ENCODE peak calls at places on chromosomes 3 and 15, in nine cellular contexts. P is CD8-positive, alpha-beta memory T cell; J is naive thymus-derived CD8-positive, alpha-beta T cell; L is skeletal muscle cell; U is stimulated activated CD4-positive, alpha-beta T cell treated with anti-CD3 and anti-CD28 coated beads, Interleukin-15, amount 100 ng/mL, for 48 hours; T is body of pancreas; B is AG04450; N is GDM1; D is stimulated activated naive CD4-positive, alpha-beta T cell treated with Interleukin-2 at 50 U/mL for 16 hours. I is an unnamed sample.

GRCh38 chr3:195241592-195242355 is 29.2 kb downstream of the XXYLT1 start:
- DNase-seq in D (no peak), U (no peak), L (no peak), J (no peak), N (no peak), T (no peak), B (no peak), P (no peak), I (no peak)

GRCh38 chr15:54803987-54804386 is 392.8 kb downstream of the RSL24D1 start:
- DNase-seq in D (no peak), T (no peak), J (no peak), P (no peak), L (no peak), B (no peak), U (no peak), N (peak), I (no peak)

GRCh38 chr3:138093721-138094120 is 21.7 kb downstream of the DZIP1L start:
- DNase-seq in J (no peak), N (no peak), L (no peak), D (no peak), P (no peak), U (no peak), B (no peak), T (no peak), I (no peak)

GRCh38 chr3:33360136-33360825 is 79.9 kb downstream of the UBP1 start:
- DNase-seq in N (no peak), P (no peak), T (no peak), U (no peak), J (no peak), B (no peak), D (no peak), L (peak), I (peak)

GRCh38 chr3:11604139-11604895 is 39.4 kb downstream of the VGLL4 start:
- DNase-seq in P (no peak), L (peak), J (no peak), T (no peak), U (no peak), B (peak), D (no peak), N (no peak), I (no peak)

GRCh38 chr15:75815811-75816719 is 27.2 kb upstream of the UBE2Q2 start:
- DNase-seq in D (no peak), L (no peak), J (no peak), B (no peak), P (no peak), T (no peak), U (no peak), N (no peak), I (no peak)

GRCh38 chr3:62379206-62379834 is 6.0 kb upstream of the FEZF2 start:
- DNase-seq in N (no peak), T (no peak), D (no peak), L (no peak), U (no peak), P (no peak), J (no peak), B (no peak), I (peak)

GRCh38 chr15:36284911-36285310 is 294.5 kb upstream of the CDIN1 start:
- DNase-seq in T (no peak), P (no peak), B (no peak), N (no peak), J (no peak), D (no peak), L (no peak), U (no peak), I (no peak)

GRCh38 chr3:6455031-6455430 is 405.9 kb upstream of the GRM7 start:
- DNase-seq in U (no peak), D (no peak), L (no peak), J (no peak), B (no peak), P (no peak), T (no peak), N (no peak), I (no peak)

GRCh38 chr3:170037463-170038433 is at the start of gene GPR160:
- DNase-seq in N (peak), J (peak), P (peak), L (no peak), U (peak), B (no peak), T (peak), D (peak), I (no peak)

GRCh38 chr3:146160964-146161724 is at the start of gene PLOD2:
- DNase-seq in L (peak), B (no peak), P (no peak), U (no peak), N (peak), J (no peak), T (peak), D (no peak), I (no peak)

GRCh38 chr15:77180757-77181156 is 109.8 kb upstream of the TSPAN3 start:
- DNase-seq in T (no peak), B (no peak), D (no peak), U (no peak), P (no peak), J (no peak), N (no peak), L (peak), I (no peak)

GRCh38 chr3:12231481-12231880 is 57.4 kb upstream of the PPARG start:
- DNase-seq in U (no peak), B (no peak), J (no peak), N (no peak), P (no peak), T (no peak), D (no peak), L (peak), I (no peak)

GRCh38 chr3:61547625-61548024 is 13.7 kb upstream of the PTPRG start:
- DNase-seq in U (no peak), J (no peak), L (no peak), B (no peak), D (no peak), T (no peak), P (no peak), N (no peak), I (peak)

GRCh38 chr3:157360044-157360443 is 76.6 kb upstream of the PTX3 start:
- DNase-seq in U (no peak), B (peak), N (no peak), L (peak), D (no peak), T (no peak), J (no peak), P (no peak), I (no peak)

GRCh38 chr3:52085883-52086282 is 29.5 kb upstream of the DUSP7 start:
- DNase-seq in J (peak), B (no peak), N (peak), U (no peak), L (no peak), P (peak), D (no peak), T (no peak), I (no peak)

GRCh38 chr3:183085634-183086390 is 13.5 kb downstream of the MCCC1 start:
- DNase-seq in T (peak), L (no peak), D (no peak), P (no peak), B (no peak), U (no peak), N (peak), J (no peak), I (no peak)

GRCh38 chr3:112128843-112129727 is 4.0 kb downstream of the GCSAM start:
- DNase-seq in N (no peak), U (no peak), T (no peak), P (peak), J (peak), B (peak), D (peak), L (no peak), I (no peak)

GRCh38 chr15:41581110-41581509 is 22.1 kb downstream of the TYRO3 start:
- DNase-seq in T (peak), L (no peak), U (no peak), D (no peak), N (no peak), P (no peak), J (no peak), B (no peak), I (peak)

GRCh38 chr3:13414040-13414729 is 5.9 kb downstream of the NUP210 start:
- DNase-seq in D (peak), T (peak), L (no peak), N (peak), P (peak), J (peak), U (peak), B (no peak), I (no peak)

GRCh38 chr3:24451461-24452099 is 43.1 kb downstream of the THRB start:
- DNase-seq in B (no peak), P (no peak), D (no peak), U (no peak), N (no peak), L (no peak), T (peak), J (no peak), I (no peak)

GRCh38 chr3:144638009-144638408 is 666.4 kb downstream of the DIPK2A start:
- DNase-seq in U (no peak), J (no peak), P (no peak), L (no peak), B (no peak), D (no peak), N (no peak), T (no peak), I (no peak)

GRCh38 chr15:70602834-70603560 is 160.4 kb downstream of the UACA start:
- DNase-seq in N (no peak), D (no peak), B (no peak), T (no peak), J (no peak), L (no peak), P (no peak), U (no peak), I (no peak)

GRCh38 chr3:53902711-53903110 is 11.1 kb upstream of the SELENOK start:
- DNase-seq in J (no peak), D (no peak), T (no peak), N (no peak), U (no peak), L (no peak), P (no peak), B (no peak), I (no peak)

GRCh38 chr3:114104414-114104813 is 47.9 kb downstream of the QTRT2 start:
- DNase-seq in N (no peak), D (no peak), T (no peak), J (no peak), B (no peak), P (no peak), U (no peak), L (no peak), I (peak)

I was measured in LNCaP clone FGC.